ENCODE peak calls at places on chromosomes 7 and 10, in six cellular contexts. K is pancreas, V is OCI-LY7, C is mammary epithelial cell, J is mesendoderm, B is cardiac muscle cell. H is an unnamed sample.

GRCh38 chr10:36534471-36535002 is 590.9 kb upstream of the ANKRD30A start:
- DNase-seq in K (no peak), V (peak; percentile 77), C (peak; percentile 99), J (peak; percentile 11), B (no peak), H (no peak)

GRCh38 chr7:30389793-30390192 is 88.8 kb downstream of the NOD1 start:
- DNase-seq in K (no peak), V (no peak), C (no peak), J (peak; percentile 4), B (no peak), H (no peak)

GRCh38 chr7:148747274-148747673 is 48.6 kb downstream of the CUL1 start:
- DNase-seq in K (no peak), V (peak; percentile 46), C (peak; percentile 19), J (peak; percentile 98), B (peak; percentile 24), H (no peak)

GRCh38 chr7:68321076-68321639 is 1277.1 kb upstream of the AUTS2 start:
- DNase-seq in K (peak; percentile 46), V (no peak), C (peak; percentile 0), J (peak; percentile 17), B (peak; percentile 87), H (no peak)

GRCh38 chr7:107958764-107959526 is 44.0 kb downstream of the LAMB1 start:
- DNase-seq in K (no peak), V (no peak), C (peak; percentile 87), J (no peak), B (no peak), H (no peak)

GRCh38 chr7:30935569-30935877 is 23.9 kb downstream of the AQP1 start:
- DNase-seq in K (no peak), V (no peak), C (no peak), J (no peak), B (no peak), H (no peak)

GRCh38 chr7:33692956-33693355 is 212.4 kb upstream of the BMPER start:
- DNase-seq in K (no peak), V (no peak), C (peak; percentile 6), J (no peak), B (no peak), H (no peak)

GRCh38 chr7:44617225-44617885 is 10.9 kb downstream of the OGDH start:
- DNase-seq in K (no peak), V (no peak), C (peak; percentile 70), J (no peak), B (no peak), H (no peak)

GRCh38 chr7:134450296-134451000 is 8.5 kb downstream of the AKR1B1 start:
- DNase-seq in K (no peak), V (no peak), C (no peak), J (no peak), B (no peak), H (no peak)

GRCh38 chr7:79982151-79982770 is 152.4 kb upstream of the GNAI1 start:
- DNase-seq in K (no peak), V (no peak), C (peak; percentile 28), J (no peak), B (no peak), H (no peak)

GRCh38 chr10:34311679-34312078 is 503.4 kb downstream of the PARD3 start:
- DNase-seq in K (no peak), V (no peak), C (no peak), J (no peak), B (no peak), H (no peak)

GRCh38 chr7:38069052-38069451 is 109.0 kb upstream of the STARD3NL start:
- DNase-seq in K (no peak), V (no peak), C (no peak), J (no peak), B (no peak), H (no peak)

GRCh38 chr7:78359836-78360235 is 561.3 kb downstream of the PHTF2 start:
- DNase-seq in K (no peak), V (no peak), C (no peak), J (no peak), B (no peak), H (no peak)

GRCh38 chr10:61159253-61159652 is 215.3 kb upstream of the RHOBTB1 start:
- DNase-seq in K (no peak), V (no peak), C (peak; percentile 5), J (no peak), B (no peak), H (no peak)

GRCh38 chr7:55567495-55568070 is 4.7 kb downstream of the VOPP1 start:
- DNase-seq in K (no peak), V (no peak), C (no peak), J (no peak), B (no peak), H (no peak)

DNA sequence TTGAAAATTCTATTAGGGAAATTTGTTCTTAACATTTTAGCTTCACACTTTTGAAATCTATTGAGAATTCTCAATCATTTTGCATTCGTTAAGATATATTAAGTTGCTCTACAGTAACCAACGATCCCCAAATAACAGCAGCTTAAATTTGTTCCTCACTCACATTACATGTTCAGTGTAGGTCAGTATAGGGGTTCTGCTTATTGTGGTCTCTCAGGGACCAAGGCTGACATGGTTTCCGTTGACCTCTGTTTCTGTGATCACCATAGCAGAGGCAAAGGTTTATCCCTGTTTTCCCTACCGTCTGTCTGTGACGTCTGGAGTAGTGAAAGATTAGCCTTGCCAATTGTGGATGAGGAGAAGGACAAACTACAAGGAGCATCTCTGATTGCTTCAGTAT is 235.0 kb upstream of the CSTF2T start:
- DNase-seq in K (no peak), V (no peak), C (no peak), J (no peak), B (no peak), H (no peak)
- H3K4me1 ChIP-seq in K (no peaks in the 10 kb centered on the region), V (no peaks in the 10 kb centered on the region), C (no peaks in the 10 kb centered on the region), J (no peaks in the 10 kb centered on the region), B (no peaks in the 10 kb centered on the region), H (no peaks in the 10 kb centered on the region)

DNA sequence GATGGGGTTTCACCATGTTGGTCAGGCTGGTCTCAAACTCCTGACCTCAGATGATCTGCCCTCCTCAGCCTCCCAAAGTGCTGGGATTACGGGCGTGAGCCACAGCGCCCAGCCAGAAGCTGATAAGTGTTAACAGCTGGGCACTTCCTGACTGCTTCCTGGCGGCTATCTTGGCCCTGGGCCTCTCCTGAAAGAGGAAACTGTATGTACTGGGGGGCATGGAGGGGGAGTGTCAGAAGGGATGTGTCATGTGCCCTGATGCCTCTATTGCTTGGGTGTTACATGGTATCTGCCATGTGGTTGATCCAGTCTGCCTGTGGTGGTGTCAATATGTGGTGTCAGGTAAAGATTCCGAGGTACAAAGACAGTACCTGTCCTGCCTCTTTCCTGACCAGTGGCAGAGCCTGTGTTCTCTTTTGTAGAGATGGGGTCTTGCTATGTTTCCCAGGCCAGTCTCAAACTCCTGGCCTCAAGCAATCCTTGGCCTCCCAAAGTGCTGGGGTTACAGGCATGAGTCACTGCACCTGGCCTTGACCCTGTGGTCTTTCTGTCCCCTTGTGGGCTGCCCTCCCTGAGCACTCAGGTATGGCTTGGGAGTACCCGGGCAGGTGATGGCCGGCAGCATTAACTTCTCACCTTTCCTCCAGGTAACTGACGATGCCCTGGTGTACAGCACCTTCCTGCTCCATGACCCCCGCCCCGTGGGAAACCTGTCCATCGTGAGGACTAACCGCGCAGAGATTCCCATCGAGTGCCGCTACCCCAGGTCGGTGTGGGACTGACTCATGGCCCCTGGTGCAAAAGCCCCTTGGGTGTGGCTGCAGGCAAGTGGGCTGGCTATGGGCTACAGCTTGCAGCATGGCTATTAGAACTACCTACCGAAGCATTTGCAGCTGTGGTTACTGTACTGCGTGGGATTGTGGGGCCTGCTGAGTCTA is 4.4 kb downstream of the ZP3 start:
- DNase-seq in K (no peak), V (no peak), C (no peak), J (peak; percentile 82), B (no peak), H (no peak)
- H3K4me1 ChIP-seq in K (no peaks in the 10 kb centered on the region), V (no peaks in the 10 kb centered on the region), C (peaks cover 14% of the 10 kb centered on the region), J (no peaks in the 10 kb centered on the region), B (no peaks in the 10 kb centered on the region), H (peaks cover under 1% of the 10 kb centered on the region)

DNA sequence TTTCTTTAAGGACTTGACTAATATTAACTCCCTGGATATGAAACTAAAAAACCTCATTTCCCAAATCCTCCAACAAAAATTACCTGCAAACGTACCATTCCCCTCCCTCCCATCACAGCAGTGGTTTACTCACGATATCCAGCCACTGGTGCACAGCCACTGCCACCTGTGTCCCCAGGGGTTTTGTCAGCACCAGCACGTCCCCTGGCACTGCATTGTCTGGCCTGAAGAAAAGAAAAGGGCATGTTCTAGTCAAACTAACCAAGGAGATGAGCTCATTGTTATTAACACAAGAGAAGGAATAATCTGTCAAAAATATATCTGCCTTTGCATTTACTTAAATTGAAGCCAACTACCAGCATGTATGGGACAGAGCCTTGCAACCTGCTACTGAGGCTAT is 18.5 kb downstream of the SEPHS1 start:
- DNase-seq in K (no peak), V (no peak), C (no peak), J (no peak), B (no peak), H (no peak)
- H3K4me1 ChIP-seq in K (no peaks in the 10 kb centered on the region), V (no peaks in the 10 kb centered on the region), C (no peaks in the 10 kb centered on the region), J (no peaks in the 10 kb centered on the region), B (no peaks in the 10 kb centered on the region), H (no peaks in the 10 kb centered on the region)

GRCh38 chr10:79437111-79437814 is 8.2 kb downstream of the ZCCHC24 start:
- DNase-seq in K (no peak), V (no peak), C (peak; percentile 78), J (no peak), B (no peak), H (no peak)
- H3K4me1 ChIP-seq in K (no peaks in the 10 kb centered on the region), V (no peaks in the 10 kb centered on the region), C (peaks cover 46% of the 10 kb centered on the region), J (peaks cover 12% of the 10 kb centered on the region), B (peaks cover 68% of the 10 kb centered on the region), H (no peaks in the 10 kb centered on the region)

DNA sequence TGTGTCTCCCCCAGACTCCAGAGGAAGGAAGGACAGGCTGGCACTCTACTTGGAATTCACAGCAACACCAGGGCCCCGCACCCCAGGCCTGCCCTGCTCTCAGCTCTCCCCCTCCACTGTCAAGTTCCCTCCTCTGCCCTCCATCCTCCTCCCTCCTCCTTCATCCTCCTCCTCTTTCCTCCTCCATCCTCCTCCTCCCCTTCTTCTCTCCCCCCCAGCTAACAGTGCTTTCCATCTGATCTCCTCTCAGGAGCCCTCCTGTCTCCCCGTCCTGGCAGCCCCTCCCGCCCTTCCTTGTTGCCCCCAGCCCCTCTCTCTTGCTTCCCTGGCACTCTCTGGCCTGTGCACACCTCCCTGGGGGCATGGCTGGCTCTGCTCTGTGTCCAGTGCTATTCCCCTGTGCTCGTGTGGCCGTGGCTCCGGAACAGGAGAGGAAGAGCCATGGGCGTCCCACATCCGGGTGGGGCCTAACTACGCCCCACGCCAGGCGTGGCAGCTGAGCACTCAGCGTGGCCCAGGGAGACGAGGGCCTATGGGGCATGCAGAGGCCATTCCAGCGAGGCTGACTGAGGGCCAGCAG is 64.2 kb downstream of the PWWP2B start:
- DNase-seq in K (no peak), V (no peak), C (no peak), J (no peak), B (no peak), H (no peak)
- H3K4me1 ChIP-seq in K (peaks cover 7% of the 10 kb centered on the region), V (no peaks in the 10 kb centered on the region), C (peaks cover 4% of the 10 kb centered on the region), J (no peaks in the 10 kb centered on the region), B (peaks cover 12% of the 10 kb centered on the region), H (peaks cover 17% of the 10 kb centered on the region)

DNA sequence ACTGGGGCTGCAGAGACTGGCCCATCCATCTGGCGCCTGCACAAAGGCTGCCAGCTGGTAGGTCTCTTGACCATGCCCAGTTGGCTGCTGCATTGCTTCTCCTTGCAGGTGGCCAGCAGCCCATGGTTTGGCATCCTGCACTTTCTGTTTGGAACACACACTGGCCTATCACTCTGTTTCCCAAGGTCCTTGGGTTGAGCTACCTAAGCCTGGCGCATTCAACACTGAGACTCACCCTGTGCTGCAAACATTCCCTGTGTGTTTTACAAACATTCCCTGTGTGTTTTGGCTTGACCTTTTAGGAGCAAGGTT is 55.5 kb downstream of the TACR2 start:
- DNase-seq in K (peak; percentile 87), V (no peak), C (no peak), J (no peak), B (no peak), H (no peak)
- H3K4me1 ChIP-seq in K (peaks cover 22% of the 10 kb centered on the region), V (no peaks in the 10 kb centered on the region), C (peaks cover 43% of the 10 kb centered on the region), J (no peaks in the 10 kb centered on the region), B (peaks cover 25% of the 10 kb centered on the region), H (peaks cover 13% of the 10 kb centered on the region)